ENCODE peak calls at places on chromosomes 5 and 9, in ten cellular contexts. Y, P, C, E, O, A, R, K, F and Q are unnamed samples.

GRCh38 chr5:79694183-79694582 is 4.5 kb downstream of the CMYA5 start:
- DNase-seq in P (no peak), A (no peak), C (no peak), Y (no peak), E (no peak), O (no peak), K (no peak), F (no peak), R (no peak), Q (no peak)

GRCh38 chr9:4167040-4167671 is 132.7 kb downstream of the GLIS3 start:
- DNase-seq in A (no peak), Y (no peak), E (no peak), F (peak; percentile 75), P (peak; percentile 88), K (no peak), C (no peak), R (no peak), O (no peak), Q (no peak)

GRCh38 chr5:53397845-53398244 is 82.6 kb upstream of the FST start:
- DNase-seq in Y (no peak), F (peak; percentile 8), R (no peak), A (no peak), K (no peak), E (no peak), C (peak; percentile 37), P (peak; percentile 90), O (no peak), Q (peak; percentile 84)

GRCh38 chr5:172414618-172415599 is 39.4 kb downstream of the SH3PXD2B start:
- DNase-seq in K (no peak), A (no peak), P (no peak), R (no peak), C (no peak), E (no peak), F (no peak), O (no peak), Y (no peak), Q (no peak)

GRCh38 chr5:56358703-56359428 is 125.7 kb upstream of the ANKRD55 start:
- DNase-seq in Y (no peak), R (no peak), E (no peak), A (no peak), C (no peak), K (no peak), O (no peak), F (peak; percentile 17), P (peak; percentile 12), Q (no peak)

GRCh38 chr5:71969464-71969863 is 137.8 kb upstream of the MAP1B start:
- DNase-seq in K (no peak), O (no peak), R (no peak), P (no peak), E (no peak), A (no peak), F (no peak), Y (no peak), C (no peak), Q (no peak)

GRCh38 chr9:128002959-128003358 is 22.2 kb upstream of the EEIG1 start:
- DNase-seq in O (no peak), K (no peak), C (no peak), P (no peak), Y (no peak), E (no peak), R (no peak), A (no peak), F (no peak), Q (no peak)

GRCh38 chr9:132485454-132485853 is 75.4 kb downstream of the CFAP77 start:
- DNase-seq in E (no peak), O (no peak), A (no peak), F (no peak), K (no peak), R (no peak), Y (no peak), C (no peak), P (no peak), Q (no peak)

GRCh38 chr5:98904786-98905185 is 24.0 kb downstream of the CHD1 start:
- DNase-seq in E (no peak), F (peak; percentile 29), P (peak; percentile 63), O (no peak), A (no peak), Y (no peak), C (no peak), R (no peak), K (no peak), Q (peak; percentile 51)

GRCh38 chr9:5817776-5818336 is 15.1 kb downstream of the ERMP1 start:
- DNase-seq in R (no peak), F (peak; percentile 26), K (no peak), C (peak; percentile 88), O (no peak), Y (no peak), P (peak; percentile 73), E (no peak), A (no peak), Q (peak; percentile 62)

GRCh38 chr5:180499684-180500083 is 5.5 kb downstream of the CNOT6 start:
- DNase-seq in A (no peak), Y (no peak), R (no peak), F (no peak), E (no peak), O (no peak), C (no peak), K (no peak), P (no peak), Q (no peak)